ENCODE peak calls at places on chromosomes 6 and 20, in four cellular contexts. K, R, C and V are unnamed samples. For H3K4me1, the result is how much of the 10 kb centered on the place peaks cover.

GRCh38 chr20:59808729-59809381 is 124.6 kb downstream of the SYCP2 start:
- DNase-seq in K (no peak), R (no peak), C (no peak), V (no peak)

GRCh38 chr20:3808141-3808479 is 12.0 kb downstream of the CDC25B start:
- DNase-seq in K (peak), R (no peak), C (peak), V (no peak)

GRCh38 chr20:60362531-60362930 is 404.3 kb downstream of the CDH26 start:
- DNase-seq in K (no peak), R (no peak), C (no peak), V (no peak)

GRCh38 chr6:44486002-44486421 is 98.5 kb downstream of the CDC5L start:
- DNase-seq in K (no peak), R (no peak), C (no peak), V (peak)

GRCh38 chr20:44411020-44411756 is 55.7 kb downstream of the HNF4A start:
- DNase-seq in K (no peak), R (no peak), C (peak), V (no peak)

GRCh38 chr20:61322151-61322860 is 70.2 kb downstream of the CDH4 start:
- DNase-seq in K (no peak), R (no peak), C (no peak), V (no peak)

GRCh38 chr20:14544688-14545087 is 207.3 kb upstream of the FLRT3 start:
- DNase-seq in K (no peak), R (no peak), C (no peak), V (no peak)

GRCh38 chr20:62360854-62361798 is 6.0 kb downstream of the LAMA5 start:
- DNase-seq in K (no peak), R (no peak), C (no peak), V (no peak)

GRCh38 chr6:30111266-30111856 is 1.5 kb downstream of the TRIM31 start:
- DNase-seq in K (no peak), R (no peak), C (no peak), V (no peak)

GRCh38 chr6:168514216-168514615 is 73.2 kb downstream of the SMOC2 start:
- DNase-seq in K (no peak), R (no peak), C (no peak), V (no peak)

GRCh38 chr6:38012573-38012972 is 193.0 kb downstream of the ZFAND3 start:
- DNase-seq in K (peak), R (peak), C (peak), V (peak)

GRCh38 chr20:43188234-43188653 is 1.5 kb downstream of the PTPRT start:
- DNase-seq in K (no peak), R (no peak), C (no peak), V (no peak)

GRCh38 chr6:126696921-126697693 is 357.2 kb downstream of the CENPW start:
- DNase-seq in K (no peak), R (no peak), C (no peak), V (no peak)

GRCh38 chr20:46671866-46672542 is 17.2 kb downstream of the TP53RK start:
- DNase-seq in K (no peak), R (no peak), C (no peak), V (no peak)

GRCh38 chr6:20454201-20454824 is 52.6 kb downstream of the E2F3 start:
- DNase-seq in K (no peak), R (no peak), C (no peak), V (no peak)

GRCh38 chr6:90715093-90715655 is 128.3 kb upstream of the MAP3K7 start:
- DNase-seq in K (no peak), R (no peak), C (no peak), V (no peak)

GRCh38 chr20:57329608-57330221 is at the start of gene SPO11:
- DNase-seq in K (no peak), R (peak), C (no peak), V (no peak)

GRCh38 chr6:69973763-69974162 is 107.4 kb downstream of the COL19A1 start:
- DNase-seq in K (no peak), R (no peak), C (no peak), V (no peak)

GRCh38 chr20:53776858-53777257 is 183.2 kb upstream of the ZNF217 start:
- DNase-seq in K (no peak), R (no peak), C (no peak), V (no peak)

GRCh38 chr20:59217794-59218193 is 54.2 kb downstream of the ZNF831 start:
- DNase-seq in K (no peak), R (no peak), C (no peak), V (no peak)

GRCh38 chr6:36387440-36388303 is at the start of gene ETV7:
- DNase-seq in K (no peak), R (no peak), C (no peak), V (no peak)

GRCh38 chr6:105485456-105485855 is 82.6 kb upstream of the PREP start:
- DNase-seq in K (no peak), R (no peak), C (no peak), V (no peak)

GRCh38 chr6:9834233-9834632 is 580.6 kb downstream of the TFAP2A start:
- DNase-seq in K (no peak), R (no peak), C (no peak), V (no peak)

GRCh38 chr20:46705378-46705729 is 4.1 kb upstream of the SLC2A10 start:
- DNase-seq in K (no peak), R (no peak), C (no peak), V (no peak)

GRCh38 chr6:53828971-53829697 is 34.3 kb downstream of the LRRC1 start:
- DNase-seq in K (no peak), R (no peak), C (peak), V (no peak)

GRCh38 chr20:56843817-56844216 is 214.7 kb downstream of the TFAP2C start:
- DNase-seq in K (peak), R (no peak), C (no peak), V (no peak)

GRCh38 chr6:38213275-38213674 is 393.7 kb downstream of the ZFAND3 start:
- DNase-seq in K (no peak), R (no peak), C (no peak), V (no peak)

GRCh38 chr6:156513504-156513903 is 263.7 kb upstream of the ARID1B start:
- DNase-seq in K (no peak), R (no peak), C (no peak), V (no peak)

GRCh38 chr6:26327450-26328264 is 37.3 kb upstream of the BTN3A2 start:
- DNase-seq in K (peak), R (peak), C (peak), V (no peak)

GRCh38 chr6:67615796-67616195 is 1019.3 kb upstream of the ADGRB3 start:
- DNase-seq in K (no peak), R (no peak), C (no peak), V (no peak)

GRCh38 chr6:13992417-13993055 is 67.8 kb downstream of the RNF182 start:
- DNase-seq in K (peak), R (peak), C (no peak), V (no peak)

GRCh38 chr20:40511478-40511877 is 177.6 kb downstream of the MAFB start:
- DNase-seq in K (no peak), R (no peak), C (no peak), V (no peak)

GRCh38 chr20:37651932-37652331 is 41.9 kb upstream of the CTNNBL1 start:
- DNase-seq in K (peak), R (no peak), C (peak), V (no peak)

GRCh38 chr6:18501313-18502013 is 114.3 kb downstream of the RNF144B start:
- DNase-seq in K (no peak), R (no peak), C (no peak), V (no peak)

GRCh38 chr20:5923493-5923892 is 26.8 kb downstream of the TRMT6 start:
- DNase-seq in K (no peak), R (no peak), C (no peak), V (no peak)

GRCh38 chr20:5919634-5920544 is 30.4 kb downstream of the TRMT6 start:
- DNase-seq in K (no peak), R (no peak), C (no peak), V (no peak)

GRCh38 chr20:5914859-5915258 is 35.5 kb downstream of the TRMT6 start:
- DNase-seq in K (no peak), R (no peak), C (no peak), V (no peak)

GRCh38 chr20:5920581-5920980 is 29.8 kb downstream of the TRMT6 start:
- DNase-seq in K (no peak), R (no peak), C (no peak), V (no peak)

GRCh38 chr20:5918856-5919633 is 31.3 kb downstream of the TRMT6 start:
- DNase-seq in K (no peak), R (no peak), C (peak), V (no peak)
- H3K4me3 ChIP-seq in K (no peak), R (no peak), C (no peak), V (no peak)

GRCh38 chr6:159730277-159730676 is 3.0 kb downstream of the WTAP start:
- DNase-seq in K (no peak), R (no peak), C (no peak), V (no peak)
- H3K4me1 ChIP-seq in K (under half), R (under half), C (half or more), V (under half)

DNA sequence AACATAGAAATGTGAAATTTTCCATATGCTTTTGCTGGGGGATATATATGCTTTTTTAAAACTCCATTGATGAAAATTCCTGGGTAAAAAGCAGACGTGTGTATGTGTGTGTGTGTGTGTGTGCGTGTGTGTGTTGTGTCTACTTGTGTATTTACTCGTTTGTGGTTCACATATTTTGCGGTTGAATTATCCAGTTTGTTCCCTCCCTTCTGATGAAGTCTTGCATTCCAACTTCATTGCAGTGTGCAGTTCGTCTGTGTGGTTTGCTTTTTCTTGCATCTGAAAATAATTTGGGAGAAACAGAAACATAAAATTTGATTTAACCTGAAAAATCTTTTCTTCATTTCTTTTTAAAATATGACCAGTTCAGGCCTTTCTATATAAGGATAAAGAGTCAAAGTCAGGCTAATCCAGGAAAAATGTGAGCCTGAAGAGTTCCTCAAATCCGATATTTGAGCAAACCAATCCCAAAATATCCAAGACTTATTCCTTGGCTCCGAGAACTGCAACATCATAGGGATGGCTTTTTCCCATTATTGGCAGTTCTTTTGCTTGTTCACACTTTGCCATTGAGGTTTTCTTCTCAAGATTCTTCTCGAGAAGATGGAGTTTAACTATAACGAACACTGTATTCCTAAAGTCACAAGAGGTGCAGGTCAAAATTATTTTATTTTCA is 202.2 kb upstream of the CCN2 start:
- DNase-seq in K (no peak), R (no peak), C (no peak), V (no peak)
- TF ChIP-seq YY1 in K (no peak), R (no peak), C (no peak), V (no peak)

GRCh38 chr6:149482542-149483261 is 2.1 kb downstream of the ZC3H12D start:
- DNase-seq in K (no peak), R (no peak), C (no peak), V (no peak)

GRCh38 chr6:149484733-149485700 is at the start of gene ZC3H12D:
- DNase-seq in K (peak), R (no peak), C (peak), V (no peak)

GRCh38 chr6:149483302-149483701 is 1.5 kb downstream of the ZC3H12D start:
- DNase-seq in K (no peak), R (no peak), C (no peak), V (no peak)

GRCh38 chr6:149487316-149487715 is 2.5 kb upstream of the ZC3H12D start:
- DNase-seq in K (no peak), R (no peak), C (no peak), V (no peak)

GRCh38 chr6:149483849-149484635 is 772 bp downstream of the ZC3H12D start:
- DNase-seq in K (no peak), R (no peak), C (no peak), V (no peak)
- H3K4me3 ChIP-seq in K (no peak), R (no peak), C (peak), V (no peak)

DNA sequence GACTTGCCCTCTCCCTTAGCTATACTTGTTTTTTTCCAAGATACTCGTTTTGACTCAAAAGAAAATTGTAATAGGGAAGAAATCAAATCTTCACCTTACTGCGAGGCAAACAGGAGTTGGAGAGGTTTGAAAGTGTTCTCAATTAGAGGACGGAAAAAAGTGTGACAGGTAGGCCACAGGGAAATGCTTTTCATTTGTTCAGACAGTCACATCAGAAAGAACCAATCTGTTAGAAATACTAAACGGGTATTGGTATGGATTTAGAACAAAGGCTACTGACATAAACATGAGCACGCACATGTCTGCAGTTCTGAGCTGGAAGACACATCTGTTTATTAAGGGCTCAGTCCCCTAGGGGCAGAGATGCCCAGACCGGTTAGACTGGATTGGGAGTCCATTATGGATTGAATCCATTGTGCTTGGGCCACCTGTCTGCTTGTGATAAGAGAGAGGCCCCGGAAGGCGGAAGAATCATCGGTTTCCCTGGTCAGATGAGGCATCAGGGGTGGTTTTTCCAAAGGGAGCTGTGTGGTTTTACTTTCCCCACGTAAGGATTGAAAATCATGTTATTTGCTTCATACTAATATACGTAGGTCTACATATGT is 220.9 kb upstream of the MYLIP start:
- DNase-seq in K (no peak), R (peak), C (no peak), V (no peak)
- H3K4me1 ChIP-seq in K (under half), R (half or more), C (under half), V (under half)

GRCh38 chr6:107735906-107736635 is 88.0 kb downstream of the SCML4 start:
- DNase-seq in K (no peak), R (no peak), C (no peak), V (no peak)
- TF ChIP-seq YY1 in K (no peak), R (no peak), C (no peak), V (no peak)